ENCODE peak calls at places on chromosomes 16 and 17, in six cellular contexts. One of them, this sample, is unnamed.

GRCh38 chr17:10843806-10844205 is 5.9 kb upstream of the PIRT start:
- DNase-seq in AG04449: no peak
- DNase-seq in NCI-H1436 treated with DMSO at 0.1 percent for 48 hours: no peak
- DNase-seq in GM03348: no peak
- DNase-seq in activated gamma-delta T cell treated with Interleukin-2 at 50 U/mL for 16 hours: no peak
- DNase-seq in EL: no peak
- DNase-seq in this sample: no peak

GRCh38 chr16:89917773-89918452 is 749 bp upstream of the MC1R start:
- DNase-seq in activated gamma-delta T cell treated with Interleukin-2 at 50 U/mL for 16 hours: peak; percentile 86
- DNase-seq in EL: peak; percentile 92
- DNase-seq in NCI-H1436 treated with DMSO at 0.1 percent for 48 hours: peak; percentile 75
- DNase-seq in AG04449: no peak
- DNase-seq in GM03348: peak; percentile 89
- DNase-seq in this sample: peak; percentile 86

GRCh38 chr16:56311208-56312027 is 113.9 kb downstream of the AMFR start:
- DNase-seq in EL: no peak
- DNase-seq in NCI-H1436 treated with DMSO at 0.1 percent for 48 hours: peak; percentile 94
- DNase-seq in GM03348: no peak
- DNase-seq in AG04449: no peak
- DNase-seq in activated gamma-delta T cell treated with Interleukin-2 at 50 U/mL for 16 hours: no peak
- DNase-seq in this sample: no peak

GRCh38 chr17:68460715-68461114 is 3.4 kb upstream of the WIPI1 start:
- DNase-seq in NCI-H1436 treated with DMSO at 0.1 percent for 48 hours: no peak
- DNase-seq in activated gamma-delta T cell treated with Interleukin-2 at 50 U/mL for 16 hours: peak; percentile 34
- DNase-seq in AG04449: no peak
- DNase-seq in EL: no peak
- DNase-seq in GM03348: no peak
- DNase-seq in this sample: no peak

GRCh38 chr17:80123791-80124190 is 22.4 kb downstream of the GAA start:
- DNase-seq in AG04449: no peak
- DNase-seq in EL: no peak
- DNase-seq in GM03348: peak; percentile 38
- DNase-seq in activated gamma-delta T cell treated with Interleukin-2 at 50 U/mL for 16 hours: no peak
- DNase-seq in NCI-H1436 treated with DMSO at 0.1 percent for 48 hours: no peak
- DNase-seq in this sample: peak; percentile 58

GRCh38 chr17:17351901-17352781 is 49.0 kb downstream of the NT5M start:
- DNase-seq in EL: peak; percentile 80
- DNase-seq in AG04449: no peak
- DNase-seq in GM03348: no peak
- DNase-seq in activated gamma-delta T cell treated with Interleukin-2 at 50 U/mL for 16 hours: no peak
- DNase-seq in NCI-H1436 treated with DMSO at 0.1 percent for 48 hours: no peak
- DNase-seq in this sample: peak; percentile 53

GRCh38 chr16:2152695-2153506 is 2.7 kb upstream of the TRAF7 start:
- DNase-seq in activated gamma-delta T cell treated with Interleukin-2 at 50 U/mL for 16 hours: no peak
- DNase-seq in AG04449: no peak
- DNase-seq in EL: peak; percentile 43
- DNase-seq in NCI-H1436 treated with DMSO at 0.1 percent for 48 hours: no peak
- DNase-seq in GM03348: no peak
- DNase-seq in this sample: no peak

GRCh38 chr16:23941963-23942564 is 106.3 kb downstream of the PRKCB start:
- DNase-seq in activated gamma-delta T cell treated with Interleukin-2 at 50 U/mL for 16 hours: no peak
- DNase-seq in NCI-H1436 treated with DMSO at 0.1 percent for 48 hours: no peak
- DNase-seq in EL: peak; percentile 6
- DNase-seq in AG04449: no peak
- DNase-seq in GM03348: no peak
- DNase-seq in this sample: no peak

GRCh38 chr17:82875418-82875856 is 35.6 kb upstream of the ZNF750 start:
- DNase-seq in AG04449: no peak
- DNase-seq in activated gamma-delta T cell treated with Interleukin-2 at 50 U/mL for 16 hours: no peak
- DNase-seq in GM03348: no peak
- DNase-seq in NCI-H1436 treated with DMSO at 0.1 percent for 48 hours: no peak
- DNase-seq in EL: no peak
- DNase-seq in this sample: no peak

GRCh38 chr17:47978324-47978723 is 7.4 kb downstream of the CDK5RAP3 start:
- DNase-seq in NCI-H1436 treated with DMSO at 0.1 percent for 48 hours: peak; percentile 21
- DNase-seq in activated gamma-delta T cell treated with Interleukin-2 at 50 U/mL for 16 hours: peak; percentile 31
- DNase-seq in AG04449: no peak
- DNase-seq in EL: peak; percentile 57
- DNase-seq in GM03348: peak; percentile 84
- DNase-seq in this sample: peak; percentile 86

This sample was measured in AG20443.